ENCODE peak calls at places on chromosomes 3 and 15, in seven cellular contexts. I, R, F, B, Q, M and W are unnamed samples.

GRCh38 chr3:169456900-169457299 is 206.6 kb downstream of the MECOM start:
- DNase-seq in I (no peak), R (no peak), F (no peak), B (no peak), Q (peak), M (no peak), W (peak)

GRCh38 chr3:171165499-171165921 is 139.0 kb upstream of the SLC2A2 start:
- DNase-seq in I (no peak), R (no peak), F (no peak), B (no peak), Q (no peak), M (no peak), W (no peak)

GRCh38 chr3:159947220-159947619 is 41.4 kb upstream of the IL12A start:
- DNase-seq in I (no peak), R (no peak), F (peak), B (no peak), Q (no peak), M (peak), W (no peak)

GRCh38 chr15:71098920-71099319 is 16.4 kb upstream of the THSD4 start:
- DNase-seq in I (no peak), R (no peak), F (no peak), B (no peak), Q (no peak), M (no peak), W (no peak)

GRCh38 chr3:64267774-64268604 is 42.7 kb upstream of the PRICKLE2 start:
- DNase-seq in I (no peak), R (no peak), F (peak), B (no peak), Q (peak), M (peak), W (peak)

GRCh38 chr15:96268421-96269204 is 61.9 kb upstream of the NR2F2 start:
- DNase-seq in I (no peak), R (no peak), F (peak), B (no peak), Q (no peak), M (peak), W (no peak)

GRCh38 chr3:135650309-135650708 is 315.2 kb upstream of the PPP2R3A start:
- DNase-seq in I (no peak), R (no peak), F (no peak), B (no peak), Q (no peak), M (peak), W (no peak)

GRCh38 chr3:58383904-58384303 is 49.7 kb downstream of the PDHB start:
- DNase-seq in I (peak), R (no peak), F (peak), B (no peak), Q (no peak), M (peak), W (no peak)

GRCh38 chr3:124962403-124962940 is 27.9 kb upstream of the MUC13 start:
- DNase-seq in I (no peak), R (no peak), F (no peak), B (no peak), Q (no peak), M (peak), W (no peak)